ENCODE peak calls at places on chromosomes 1 and 21, in five cellular contexts. W is IMR-90, M is neuronal stem cell, D is H9, I is H1. X is an unnamed sample.

GRCh38 chr1:110874303-110875215 is 1.6 kb downstream of the CD53 start:
- DNase-seq in W (no peak), M (no peak), D (no peak), I (no peak), X (no peak)

GRCh38 chr1:110617116-110617515 is 11.0 kb upstream of the KCNA2 start:
- DNase-seq in W (no peak), M (no peak), D (no peak), I (no peak), X (no peak)

GRCh38 chr1:152884966-152885624 is 7.0 kb downstream of the SMCP start:
- DNase-seq in W (no peak), M (no peak), D (no peak), I (no peak), X (no peak)

GRCh38 chr1:246320286-246320685 is 186.8 kb downstream of the SMYD3 start:
- DNase-seq in W (peak), M (no peak), D (no peak), I (no peak), X (no peak)

GRCh38 chr1:35852241-35852640 is 30.8 kb upstream of the AGO1 start:
- DNase-seq in W (no peak), M (no peak), D (no peak), I (no peak), X (no peak)

GRCh38 chr1:101115112-101115511 is 89.5 kb upstream of the DPH5 start:
- DNase-seq in W (no peak), M (no peak), D (no peak), I (no peak), X (no peak)

GRCh38 chr1:115251856-115252255 is 86.2 kb downstream of the NGF start:
- DNase-seq in W (peak), M (no peak), D (no peak), I (no peak), X (no peak)

GRCh38 chr1:233791750-233792149 is 112.7 kb upstream of the SLC35F3 start:
- DNase-seq in W (no peak), M (no peak), D (no peak), I (no peak), X (no peak)

GRCh38 chr1:211750599-211750998 is 75.2 kb upstream of the NEK2 start:
- DNase-seq in W (no peak), M (no peak), D (no peak), I (no peak), X (no peak)

GRCh38 chr21:25568230-25568629 is 39.1 kb downstream of the MRPL39 start:
- DNase-seq in W (peak), M (no peak), D (no peak), I (no peak), X (no peak)

GRCh38 chr21:43623588-43623987 is 35.7 kb downstream of the HSF2BP start:
- DNase-seq in W (no peak), M (no peak), D (no peak), I (no peak), X (no peak)

GRCh38 chr1:13224480-13225060 is 1.4 kb downstream of the PRAMEF18 start:
- DNase-seq in W (no peak), M (no peak), D (no peak), I (peak), X (no peak)

GRCh38 chr1:178645826-178646200 is 79.2 kb upstream of the RALGPS2 start:
- DNase-seq in W (peak), M (no peak), D (no peak), I (no peak), X (peak)

GRCh38 chr21:34983680-34984086 is 65.4 kb downstream of the RUNX1 start:
- DNase-seq in W (peak), M (no peak), D (no peak), I (no peak), X (no peak)

GRCh38 chr1:6475381-6476133 is 9.6 kb upstream of the TNFRSF25 start:
- DNase-seq in W (no peak), M (no peak), D (peak), I (peak), X (peak)

GRCh38 chr1:201786824-201787223 is 42.1 kb upstream of the IPO9 start:
- DNase-seq in W (no peak), M (no peak), D (peak), I (no peak), X (no peak)

GRCh38 chr1:7636801-7637526 is 134.1 kb upstream of the VAMP3 start:
- DNase-seq in W (no peak), M (no peak), D (no peak), I (no peak), X (no peak)
- H3K4ac ChIP-seq in W (no peak), M (peak), D (no peak), I (no peak), X (no peak)

GRCh38 chr1:8347635-8348034 is 29.7 kb downstream of the SLC45A1 start:
- DNase-seq in W (no peak), M (no peak), D (no peak), I (no peak), X (peak)
- H4K91ac ChIP-seq in W (no peak), M (no peak), D (no peak), I (no peak), X (peak)

GRCh38 chr1:236815941-236816340 is 20.8 kb downstream of the MTR start:
- DNase-seq in W (no peak), M (no peak), D (no peak), I (no peak), X (no peak)

GRCh38 chr1:236819856-236820255 is 24.8 kb downstream of the MTR start:
- DNase-seq in W (no peak), M (no peak), D (no peak), I (no peak), X (no peak)

GRCh38 chr1:236823559-236823958 is 28.5 kb downstream of the MTR start:
- DNase-seq in W (no peak), M (no peak), D (no peak), I (no peak), X (no peak)

DNA sequence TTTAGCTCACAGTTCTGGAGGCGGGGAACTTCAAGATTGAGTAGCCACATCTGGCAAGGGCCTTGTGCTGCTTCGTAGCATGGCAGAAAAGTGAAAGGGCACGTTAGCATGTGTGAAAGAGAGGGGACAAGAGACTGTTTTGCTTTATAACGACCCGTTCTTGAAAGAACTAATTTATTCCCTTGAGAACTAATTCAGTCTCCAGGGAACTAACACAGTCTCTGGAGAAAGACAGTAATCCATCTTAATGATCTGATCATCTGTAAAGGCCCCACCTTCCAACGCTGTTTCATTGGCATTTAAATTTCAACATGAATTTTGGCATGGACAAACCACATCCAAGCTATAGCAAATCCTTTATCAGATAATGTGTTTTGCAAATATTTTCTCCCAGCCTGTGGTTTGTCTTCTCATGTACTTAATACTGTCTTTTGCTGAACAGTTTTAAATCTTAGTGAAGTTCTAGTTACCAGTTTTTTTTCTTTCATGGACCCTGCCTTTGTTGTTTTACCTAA is 26.1 kb downstream of the MTR start:
- DNase-seq in W (no peak), M (no peak), D (no peak), I (no peak), X (no peak)
- H3K4ac ChIP-seq in W (no peak), M (no peak), D (no peak), I (no peak), X (no peak)

GRCh38 chr1:43819354-43819753 is 112.0 kb downstream of the ST3GAL3 start:
- DNase-seq in W (no peak), M (no peak), D (no peak), I (no peak), X (peak)

GRCh38 chr1:43824795-43825194 is 108.8 kb upstream of the ARTN start:
- DNase-seq in W (no peak), M (no peak), D (no peak), I (no peak), X (no peak)

GRCh38 chr1:43818691-43819090 is 111.4 kb downstream of the ST3GAL3 start:
- DNase-seq in W (no peak), M (no peak), D (no peak), I (no peak), X (no peak)

GRCh38 chr1:43822040-43822439 is 111.6 kb upstream of the ARTN start:
- DNase-seq in W (peak), M (no peak), D (no peak), I (no peak), X (peak)

GRCh38 chr1:43821471-43821870 is 112.1 kb upstream of the ARTN start:
- DNase-seq in W (no peak), M (no peak), D (no peak), I (no peak), X (no peak)
- H4K91ac ChIP-seq in W (peak), M (no peak), D (no peak), I (no peak), X (peak)

GRCh38 chr21:45362077-45362747 is 42.8 kb upstream of the COL18A1 start:
- DNase-seq in W (no peak), M (no peak), D (no peak), I (no peak), X (no peak)
- H3K4ac ChIP-seq in W (peak), M (no peak), D (no peak), I (no peak), X (peak)

GRCh38 chr1:207050428-207050767 is 610 bp downstream of the YOD1 start:
- DNase-seq in W (no peak), M (no peak), D (no peak), I (no peak), X (no peak)
- H4K91ac ChIP-seq in W (peak), M (no peak), D (no peak), I (peak), X (peak)

DNA sequence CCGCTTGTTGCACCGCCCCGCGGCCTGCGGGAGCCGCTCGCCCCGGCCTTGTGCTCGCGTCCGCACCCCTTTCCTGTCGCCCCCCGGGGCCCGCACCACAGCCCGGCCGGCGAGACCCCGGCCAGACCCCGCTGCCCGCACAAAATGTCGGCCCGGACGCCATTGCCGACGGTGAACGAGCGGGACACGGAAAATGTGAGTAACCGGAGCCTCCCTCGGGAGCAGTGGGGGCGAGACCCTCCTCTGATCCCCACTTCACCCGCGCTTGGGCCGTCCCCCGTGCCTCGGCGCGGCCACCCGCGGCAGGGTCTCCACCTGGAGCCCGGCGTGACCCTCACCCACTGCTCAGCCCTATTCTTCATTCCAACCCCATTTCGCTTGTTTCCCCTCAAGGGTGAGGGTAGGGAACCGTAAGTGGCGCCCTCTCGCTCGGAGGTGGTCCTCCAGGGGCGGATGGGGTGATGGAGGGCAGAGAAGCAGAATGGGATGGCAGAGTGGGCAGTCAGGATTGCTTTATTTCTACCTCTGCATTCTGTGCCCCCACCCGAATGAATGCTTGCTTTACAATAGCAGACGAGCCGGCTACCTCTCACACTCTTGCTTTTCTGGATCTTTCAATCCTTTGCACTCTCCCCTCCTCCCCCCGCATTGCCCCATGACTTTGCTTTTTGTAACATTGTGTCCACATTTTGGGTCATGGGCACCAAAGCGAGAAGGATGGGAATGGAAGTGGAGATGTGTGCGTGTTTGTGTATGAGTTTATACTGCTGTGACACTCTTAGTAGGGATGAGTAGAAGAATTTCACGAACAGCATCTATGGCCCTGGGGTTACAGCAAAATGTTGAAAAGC is 968 bp downstream of the MARK1 start:
- DNase-seq in W (no peak), M (peak), D (peak), I (peak), X (peak)
- H3K4ac ChIP-seq in W (no peak), M (peak), D (no peak), I (peak), X (peak)

GRCh38 chr1:15756143-15757015 is 2.2 kb upstream of the FBLIM1 start:
- DNase-seq in W (no peak), M (no peak), D (peak), I (no peak), X (no peak)
- H4K91ac ChIP-seq in W (no peak), M (no peak), D (no peak), I (peak), X (no peak)

GRCh38 chr1:85707267-85707989 is 805 bp downstream of the ZNHIT6 start:
- DNase-seq in W (no peak), M (no peak), D (no peak), I (no peak), X (no peak)

GRCh38 chr1:85705940-85706339 is 2.3 kb downstream of the ZNHIT6 start:
- DNase-seq in W (no peak), M (no peak), D (no peak), I (no peak), X (no peak)

GRCh38 chr1:85707990-85708825 is at the start of gene ZNHIT6:
- DNase-seq in W (peak), M (peak), D (peak), I (peak), X (peak)

GRCh38 chr1:85708826-85709222 is 591 bp upstream of the ZNHIT6 start:
- DNase-seq in W (no peak), M (no peak), D (no peak), I (no peak), X (no peak)
- H3K4ac ChIP-seq in W (peak), M (no peak), D (no peak), I (no peak), X (no peak)